ENCODE peak calls at places on chromosomes 6 and 20, in four cellular contexts. One of them, this sample, is unnamed.

GRCh38 chr6:17505767-17506280 is 94.3 kb upstream of the FAM8A1 start:
- DNase-seq in lower leg skin: no peak
- DNase-seq in T-helper 2 cell: no peak
- DNase-seq in GM04504: peak
- DNase-seq in this sample: no peak

GRCh38 chr6:87731818-87732661 is 30.0 kb upstream of the AKIRIN2 start:
- DNase-seq in T-helper 2 cell: no peak
- DNase-seq in lower leg skin: peak
- DNase-seq in GM04504: peak
- DNase-seq in this sample: no peak

GRCh38 chr6:41474213-41474933 is 71.8 kb upstream of the FOXP4 start:
- DNase-seq in GM04504: no peak
- DNase-seq in lower leg skin: no peak
- DNase-seq in T-helper 2 cell: no peak
- DNase-seq in this sample: no peak

GRCh38 chr6:127186889-127187288 is 68.4 kb downstream of the RSPO3 start:
- DNase-seq in lower leg skin: no peak
- DNase-seq in GM04504: no peak
- DNase-seq in T-helper 2 cell: no peak
- DNase-seq in this sample: peak

GRCh38 chr6:95670011-95670463 is 92.7 kb downstream of the MANEA start:
- DNase-seq in lower leg skin: no peak
- DNase-seq in T-helper 2 cell: peak
- DNase-seq in GM04504: no peak
- DNase-seq in this sample: no peak

GRCh38 chr6:148835920-148836441 is 89.2 kb downstream of the UST start:
- DNase-seq in GM04504: peak
- DNase-seq in T-helper 2 cell: no peak
- DNase-seq in lower leg skin: no peak
- DNase-seq in this sample: no peak

GRCh38 chr6:146913842-146914562 is 290.2 kb upstream of the STXBP5 start:
- DNase-seq in GM04504: peak
- DNase-seq in T-helper 2 cell: no peak
- DNase-seq in lower leg skin: peak
- DNase-seq in this sample: peak

GRCh38 chr20:23200914-23201313 is 114.8 kb upstream of the CD93 start:
- DNase-seq in T-helper 2 cell: no peak
- DNase-seq in GM04504: no peak
- DNase-seq in lower leg skin: no peak
- DNase-seq in this sample: no peak

GRCh38 chr6:101281266-101281665 is 112.2 kb upstream of the GRIK2 start:
- DNase-seq in lower leg skin: no peak
- DNase-seq in GM04504: no peak
- DNase-seq in T-helper 2 cell: no peak
- DNase-seq in this sample: no peak

GRCh38 chr20:16528078-16528477 is 45.2 kb downstream of the KIF16B start:
- DNase-seq in GM04504: peak
- DNase-seq in lower leg skin: peak
- DNase-seq in T-helper 2 cell: no peak
- DNase-seq in this sample: no peak

GRCh38 chr6:53326372-53327016 is 22.3 kb downstream of the ELOVL5 start:
- DNase-seq in T-helper 2 cell: no peak
- DNase-seq in lower leg skin: peak
- DNase-seq in GM04504: peak
- DNase-seq in this sample: no peak

GRCh38 chr6:148455225-148455624 is 112.6 kb downstream of the SASH1 start:
- DNase-seq in T-helper 2 cell: no peak
- DNase-seq in GM04504: no peak
- DNase-seq in lower leg skin: no peak
- DNase-seq in this sample: no peak

GRCh38 chr6:18742406-18742805 is 355.3 kb downstream of the RNF144B start:
- DNase-seq in lower leg skin: no peak
- DNase-seq in GM04504: peak
- DNase-seq in T-helper 2 cell: no peak
- DNase-seq in this sample: no peak

GRCh38 chr6:105137388-105137787 is 42.4 kb downstream of the POPDC3 start:
- DNase-seq in GM04504: no peak
- DNase-seq in lower leg skin: no peak
- DNase-seq in T-helper 2 cell: no peak
- DNase-seq in this sample: no peak

GRCh38 chr6:53527249-53527765 is 17.6 kb downstream of the GCLC start:
- DNase-seq in lower leg skin: no peak
- DNase-seq in T-helper 2 cell: no peak
- DNase-seq in GM04504: no peak
- DNase-seq in this sample: peak

GRCh38 chr6:110492584-110492983 is 16.2 kb upstream of the SLC22A16 start:
- DNase-seq in lower leg skin: no peak
- DNase-seq in GM04504: no peak
- DNase-seq in T-helper 2 cell: no peak
- DNase-seq in this sample: no peak

GRCh38 chr20:49276895-49277785 is 717 bp downstream of the ZNFX1 start:
- DNase-seq in lower leg skin: peak
- DNase-seq in T-helper 2 cell: no peak
- DNase-seq in GM04504: no peak
- DNase-seq in this sample: peak

GRCh38 chr20:50891138-50891537 is 40.1 kb downstream of the ADNP start:
- DNase-seq in lower leg skin: no peak
- DNase-seq in GM04504: no peak
- DNase-seq in T-helper 2 cell: no peak
- DNase-seq in this sample: no peak

GRCh38 chr20:47915495-47915894 is 130.2 kb upstream of the SULF2 start:
- DNase-seq in GM04504: no peak
- DNase-seq in T-helper 2 cell: no peak
- DNase-seq in lower leg skin: no peak
- DNase-seq in this sample: no peak

This sample was measured in HAP-1.